ENCODE peak calls at places on chromosomes 1 and 21, in eight cellular contexts. One of them, this sample, is unnamed.

GRCh38 chr1:89550995-89551394 is 26.4 kb downstream of the LRRC8B start:
- DNase-seq in lower leg skin: no peak
- DNase-seq in prostate gland: no peak
- DNase-seq in endothelial cell of umbilical vein: no peak
- DNase-seq in adrenal gland: no peak
- DNase-seq in body of pancreas: no peak
- DNase-seq in heart left ventricle: no peak
- DNase-seq in NB4: no peak
- DNase-seq in this sample: no peak

GRCh38 chr1:187985145-187985896 is 1156.6 kb downstream of the PLA2G4A start:
- DNase-seq in prostate gland: no peak
- DNase-seq in adrenal gland: no peak
- DNase-seq in body of pancreas: no peak
- DNase-seq in endothelial cell of umbilical vein: peak
- DNase-seq in lower leg skin: no peak
- DNase-seq in NB4: no peak
- DNase-seq in heart left ventricle: no peak
- DNase-seq in this sample: no peak

GRCh38 chr1:84693774-84694173 is 3.5 kb upstream of the SSX2IP start:
- DNase-seq in adrenal gland: no peak
- DNase-seq in endothelial cell of umbilical vein: no peak
- DNase-seq in heart left ventricle: no peak
- DNase-seq in lower leg skin: no peak
- DNase-seq in NB4: no peak
- DNase-seq in body of pancreas: no peak
- DNase-seq in prostate gland: no peak
- DNase-seq in this sample: no peak

GRCh38 chr21:31555741-31556191 is 103.7 kb upstream of the SOD1 start:
- DNase-seq in endothelial cell of umbilical vein: no peak
- DNase-seq in adrenal gland: no peak
- DNase-seq in heart left ventricle: no peak
- DNase-seq in prostate gland: no peak
- DNase-seq in body of pancreas: no peak
- DNase-seq in lower leg skin: no peak
- DNase-seq in NB4: no peak
- DNase-seq in this sample: no peak

GRCh38 chr1:56525463-56526155 is 53.8 kb downstream of the PLPP3 start:
- DNase-seq in lower leg skin: peak
- DNase-seq in heart left ventricle: peak
- DNase-seq in prostate gland: no peak
- DNase-seq in NB4: peak
- DNase-seq in endothelial cell of umbilical vein: no peak
- DNase-seq in adrenal gland: peak
- DNase-seq in body of pancreas: no peak
- DNase-seq in this sample: no peak

GRCh38 chr1:203695116-203695515 is 68.5 kb downstream of the ATP2B4 start:
- DNase-seq in body of pancreas: peak
- DNase-seq in heart left ventricle: peak
- DNase-seq in lower leg skin: no peak
- DNase-seq in endothelial cell of umbilical vein: no peak
- DNase-seq in prostate gland: no peak
- DNase-seq in NB4: no peak
- DNase-seq in adrenal gland: no peak
- DNase-seq in this sample: peak

GRCh38 chr1:226447932-226448670 is 40.2 kb upstream of the PARP1 start:
- DNase-seq in body of pancreas: no peak
- DNase-seq in NB4: no peak
- DNase-seq in prostate gland: no peak
- DNase-seq in endothelial cell of umbilical vein: no peak
- DNase-seq in adrenal gland: no peak
- DNase-seq in heart left ventricle: no peak
- DNase-seq in lower leg skin: no peak
- DNase-seq in this sample: no peak

GRCh38 chr1:214012418-214012817 is 24.6 kb downstream of the PROX1 start:
- DNase-seq in NB4: no peak
- DNase-seq in adrenal gland: no peak
- DNase-seq in prostate gland: no peak
- DNase-seq in heart left ventricle: no peak
- DNase-seq in lower leg skin: no peak
- DNase-seq in body of pancreas: no peak
- DNase-seq in endothelial cell of umbilical vein: no peak
- DNase-seq in this sample: no peak

GRCh38 chr21:39537571-39537970 is 75.2 kb upstream of the B3GALT5 start:
- DNase-seq in lower leg skin: no peak
- DNase-seq in adrenal gland: no peak
- DNase-seq in endothelial cell of umbilical vein: no peak
- DNase-seq in NB4: no peak
- DNase-seq in prostate gland: no peak
- DNase-seq in body of pancreas: no peak
- DNase-seq in heart left ventricle: no peak
- DNase-seq in this sample: no peak

GRCh38 chr1:118186026-118186425 is 998 bp upstream of the SPAG17 start:
- DNase-seq in endothelial cell of umbilical vein: no peak
- DNase-seq in body of pancreas: no peak
- DNase-seq in prostate gland: no peak
- DNase-seq in heart left ventricle: no peak
- DNase-seq in adrenal gland: no peak
- DNase-seq in NB4: no peak
- DNase-seq in lower leg skin: no peak
- DNase-seq in this sample: no peak

GRCh38 chr1:198156111-198156744 is 570 bp upstream of the NEK7 start:
- DNase-seq in prostate gland: peak
- DNase-seq in lower leg skin: peak
- DNase-seq in NB4: peak
- DNase-seq in body of pancreas: peak
- DNase-seq in heart left ventricle: peak
- DNase-seq in adrenal gland: peak
- DNase-seq in endothelial cell of umbilical vein: peak
- DNase-seq in this sample: peak

GRCh38 chr1:198155253-198155652 is 1.5 kb upstream of the NEK7 start:
- DNase-seq in NB4: no peak
- DNase-seq in body of pancreas: no peak
- DNase-seq in prostate gland: no peak
- DNase-seq in adrenal gland: no peak
- DNase-seq in heart left ventricle: no peak
- DNase-seq in lower leg skin: no peak
- DNase-seq in endothelial cell of umbilical vein: peak
- DNase-seq in this sample: no peak

GRCh38 chr1:198157847-198158765 is 1.3 kb downstream of the NEK7 start:
- DNase-seq in body of pancreas: no peak
- DNase-seq in endothelial cell of umbilical vein: peak
- DNase-seq in heart left ventricle: no peak
- DNase-seq in prostate gland: no peak
- DNase-seq in adrenal gland: no peak
- DNase-seq in NB4: peak
- DNase-seq in lower leg skin: no peak
- DNase-seq in this sample: peak

GRCh38 chr1:198157241-198157846 is 546 bp downstream of the NEK7 start:
- DNase-seq in body of pancreas: peak
- DNase-seq in NB4: peak
- DNase-seq in endothelial cell of umbilical vein: peak
- DNase-seq in lower leg skin: peak
- DNase-seq in prostate gland: peak
- DNase-seq in adrenal gland: peak
- DNase-seq in heart left ventricle: peak
- DNase-seq in this sample: peak

GRCh38 chr1:198156745-198157240 is at the start of gene NEK7:
- DNase-seq in adrenal gland: peak
- DNase-seq in lower leg skin: peak
- DNase-seq in NB4: peak
- DNase-seq in heart left ventricle: peak
- DNase-seq in endothelial cell of umbilical vein: peak
- DNase-seq in prostate gland: peak
- DNase-seq in body of pancreas: peak
- DNase-seq in this sample: peak
- TF ChIP-seq POLR2A in adrenal gland: peak
- TF ChIP-seq POLR2A in lower leg skin: no peak
- TF ChIP-seq POLR2A in NB4: peak
- TF ChIP-seq POLR2A in heart left ventricle: peak
- TF ChIP-seq POLR2A in endothelial cell of umbilical vein: peak
- TF ChIP-seq POLR2A in prostate gland: peak
- TF ChIP-seq POLR2A in body of pancreas: no peak
- TF ChIP-seq POLR2A in this sample: peak

DNA sequence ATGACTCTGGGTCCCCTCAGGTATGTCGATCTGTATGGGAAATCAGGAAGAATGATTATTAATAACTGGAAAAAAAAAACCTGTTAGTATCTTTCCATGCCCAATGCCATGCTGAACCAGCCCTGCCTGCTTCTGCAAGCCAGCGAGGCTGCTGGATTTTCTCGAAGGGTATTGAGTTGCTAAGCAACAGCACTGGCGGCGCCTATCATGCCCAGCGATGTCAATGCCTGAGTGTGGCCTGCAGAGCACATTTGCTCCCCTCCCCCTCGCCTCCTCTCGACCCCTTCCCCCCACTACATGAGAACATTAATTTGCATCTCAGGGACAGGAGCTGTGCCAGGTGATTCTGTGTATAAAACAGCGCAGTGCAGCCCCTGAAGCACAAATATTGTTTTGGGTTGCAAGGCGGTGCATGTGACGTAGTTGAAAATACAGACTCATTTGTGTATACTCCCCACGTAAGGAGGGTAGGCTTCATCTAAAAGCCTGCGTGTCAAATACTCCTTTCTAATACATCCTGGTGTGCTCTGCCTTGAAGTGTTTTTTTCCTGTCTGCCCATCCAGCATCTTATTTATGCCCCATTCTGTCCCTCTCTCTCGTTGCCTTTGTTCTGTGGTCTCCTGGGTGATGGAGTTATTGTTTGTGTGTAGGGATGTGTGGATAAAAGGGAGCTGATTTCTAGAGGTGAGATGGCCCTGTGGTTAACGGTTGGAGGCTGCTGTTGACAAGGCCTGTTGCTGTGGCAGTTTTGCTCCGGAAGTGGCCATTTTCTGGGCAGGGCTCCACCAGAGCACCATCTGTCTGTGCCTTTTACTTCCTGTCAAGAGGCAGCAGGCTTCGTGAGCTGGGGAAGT is 32.7 kb upstream of the ATP5PO start:
- DNase-seq in endothelial cell of umbilical vein: peak
- DNase-seq in body of pancreas: peak
- DNase-seq in lower leg skin: peak
- DNase-seq in NB4: peak
- DNase-seq in heart left ventricle: peak
- DNase-seq in prostate gland: peak
- DNase-seq in adrenal gland: peak
- DNase-seq in this sample: no peak
- TF ChIP-seq POLR2A in endothelial cell of umbilical vein: peak
- TF ChIP-seq POLR2A in body of pancreas: no peak
- TF ChIP-seq POLR2A in lower leg skin: no peak
- TF ChIP-seq POLR2A in NB4: no peak
- TF ChIP-seq POLR2A in heart left ventricle: no peak
- TF ChIP-seq POLR2A in prostate gland: no peak
- TF ChIP-seq POLR2A in adrenal gland: no peak
- TF ChIP-seq POLR2A in this sample: no peak

DNA sequence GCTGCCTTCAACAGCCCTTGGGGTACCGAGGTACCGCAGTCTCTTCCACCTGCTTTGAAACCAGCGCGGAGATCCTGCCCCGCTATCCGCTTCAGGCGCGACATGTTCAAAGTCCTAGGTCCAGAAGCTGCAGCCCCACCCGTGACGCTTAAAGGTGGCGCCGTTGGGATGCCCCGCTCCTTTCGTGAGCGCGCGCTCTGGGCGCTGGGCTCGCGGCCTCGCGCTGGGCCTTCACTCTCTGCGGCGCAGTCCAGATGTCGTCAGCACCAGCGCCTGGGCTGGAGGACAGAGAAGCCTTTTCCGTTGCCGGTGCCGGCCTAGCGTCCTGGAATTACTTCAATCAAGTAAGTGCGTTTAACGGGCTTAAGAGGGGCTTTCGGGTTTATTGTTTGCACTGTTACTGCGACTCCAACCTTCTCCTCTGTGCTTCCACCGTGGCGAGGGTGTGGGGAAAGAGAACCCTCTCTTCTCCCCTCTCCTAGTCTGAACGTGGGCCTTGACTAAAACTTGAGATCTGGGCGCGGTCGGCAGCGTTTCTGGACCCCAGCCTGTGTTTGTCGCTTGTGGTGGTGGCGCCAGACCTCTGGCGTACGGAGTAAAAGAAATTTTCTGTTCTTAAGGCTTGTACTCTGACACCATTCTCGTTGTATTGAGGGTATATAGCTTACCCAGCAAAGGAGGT is at the start of gene LRRC40:
- DNase-seq in heart left ventricle: peak
- DNase-seq in NB4: peak
- DNase-seq in adrenal gland: peak
- DNase-seq in prostate gland: peak
- DNase-seq in body of pancreas: peak
- DNase-seq in endothelial cell of umbilical vein: peak
- DNase-seq in lower leg skin: peak
- DNase-seq in this sample: peak
- TF ChIP-seq POLR2A in heart left ventricle: peak
- TF ChIP-seq POLR2A in NB4: peak
- TF ChIP-seq POLR2A in adrenal gland: peak
- TF ChIP-seq POLR2A in prostate gland: peak
- TF ChIP-seq POLR2A in body of pancreas: peak
- TF ChIP-seq POLR2A in endothelial cell of umbilical vein: peak
- TF ChIP-seq POLR2A in lower leg skin: no peak
- TF ChIP-seq POLR2A in this sample: no peak

GRCh38 chr1:224565611-224566406 is 50.3 kb upstream of the CNIH3 start:
- DNase-seq in NB4: no peak
- DNase-seq in lower leg skin: no peak
- DNase-seq in endothelial cell of umbilical vein: no peak
- DNase-seq in body of pancreas: no peak
- DNase-seq in heart left ventricle: no peak
- DNase-seq in prostate gland: no peak
- DNase-seq in adrenal gland: no peak
- DNase-seq in this sample: no peak

GRCh38 chr1:224565186-224565585 is 50.9 kb upstream of the CNIH3 start:
- DNase-seq in adrenal gland: peak
- DNase-seq in heart left ventricle: no peak
- DNase-seq in NB4: peak
- DNase-seq in prostate gland: no peak
- DNase-seq in body of pancreas: peak
- DNase-seq in endothelial cell of umbilical vein: peak
- DNase-seq in lower leg skin: peak
- DNase-seq in this sample: no peak

GRCh38 chr1:224563666-224564065 is 52.5 kb upstream of the CNIH3 start:
- DNase-seq in endothelial cell of umbilical vein: no peak
- DNase-seq in prostate gland: no peak
- DNase-seq in body of pancreas: no peak
- DNase-seq in adrenal gland: no peak
- DNase-seq in heart left ventricle: no peak
- DNase-seq in lower leg skin: no peak
- DNase-seq in NB4: no peak
- DNase-seq in this sample: no peak

GRCh38 chr1:224564491-224565084 is 51.5 kb upstream of the CNIH3 start:
- DNase-seq in prostate gland: no peak
- DNase-seq in NB4: peak
- DNase-seq in endothelial cell of umbilical vein: no peak
- DNase-seq in lower leg skin: no peak
- DNase-seq in heart left ventricle: no peak
- DNase-seq in body of pancreas: no peak
- DNase-seq in adrenal gland: no peak
- DNase-seq in this sample: no peak

DNA sequence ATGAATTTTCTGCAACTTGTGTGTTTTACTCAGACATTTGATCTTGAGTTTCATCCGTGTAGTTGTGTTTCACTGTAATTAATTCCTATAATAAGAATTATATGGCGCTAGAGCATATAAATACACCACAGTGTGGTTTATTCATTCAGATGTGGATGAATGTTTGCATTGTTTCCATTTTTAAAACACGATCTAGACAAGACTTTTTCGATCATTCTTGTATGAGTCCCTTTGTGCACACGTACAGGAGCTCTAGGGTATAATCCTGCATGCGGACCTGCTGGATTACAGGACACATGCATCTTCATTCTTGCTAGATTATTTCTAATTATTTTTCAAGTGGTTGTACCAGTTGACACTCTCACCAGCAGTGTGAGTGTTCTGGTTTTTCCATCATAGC is 46.8 kb upstream of the CNIH3 start:
- DNase-seq in adrenal gland: no peak
- DNase-seq in lower leg skin: no peak
- DNase-seq in NB4: no peak
- DNase-seq in prostate gland: no peak
- DNase-seq in endothelial cell of umbilical vein: no peak
- DNase-seq in heart left ventricle: no peak
- DNase-seq in body of pancreas: no peak
- DNase-seq in this sample: no peak
- TF ChIP-seq POLR2A in adrenal gland: no peak
- TF ChIP-seq POLR2A in lower leg skin: no peak
- TF ChIP-seq POLR2A in NB4: no peak
- TF ChIP-seq POLR2A in prostate gland: no peak
- TF ChIP-seq POLR2A in endothelial cell of umbilical vein: no peak
- TF ChIP-seq POLR2A in heart left ventricle: no peak
- TF ChIP-seq POLR2A in body of pancreas: no peak
- TF ChIP-seq POLR2A in this sample: no peak

This sample was measured in testis.